ENCODE peak calls at places on chromosome 9, in four cellular contexts. L, U, T and D are unnamed samples. For H3K36me3, the result is how much of the 10 kb centered on the place peaks cover.

GRCh38 chr9:91117959-91118651 is 243.6 kb downstream of the AUH start:
- DNase-seq in U (no peak), L (no peak), T (no peak), D (no peak)

GRCh38 chr9:16816006-16816405 is 54.5 kb downstream of the BNC2 start:
- DNase-seq in L (no peak), U (no peak), T (no peak), D (no peak)

GRCh38 chr9:91933556-91934352 is 16.3 kb downstream of the ROR2 start:
- DNase-seq in T (no peak), L (no peak), U (no peak), D (no peak)

GRCh38 chr9:127264462-127265040 is at the start of gene GARNL3:
- DNase-seq in T (no peak), U (no peak), L (no peak), D (no peak)

GRCh38 chr9:111959468-111959941 is 62.9 kb downstream of the UGCG start:
- DNase-seq in T (peak), L (peak), U (no peak), D (peak)

GRCh38 chr9:121294181-121294743 is 26.3 kb downstream of the GSN start:
- DNase-seq in U (no peak), L (no peak), T (no peak), D (no peak)

GRCh38 chr9:129697111-129697955 is 31.9 kb downstream of the PRRX2 start:
- DNase-seq in L (no peak), T (no peak), U (peak), D (no peak)

GRCh38 chr9:2354216-2354615 is 267.4 kb upstream of the VLDLR start:
- DNase-seq in T (no peak), U (no peak), L (no peak), D (no peak)

DNA sequence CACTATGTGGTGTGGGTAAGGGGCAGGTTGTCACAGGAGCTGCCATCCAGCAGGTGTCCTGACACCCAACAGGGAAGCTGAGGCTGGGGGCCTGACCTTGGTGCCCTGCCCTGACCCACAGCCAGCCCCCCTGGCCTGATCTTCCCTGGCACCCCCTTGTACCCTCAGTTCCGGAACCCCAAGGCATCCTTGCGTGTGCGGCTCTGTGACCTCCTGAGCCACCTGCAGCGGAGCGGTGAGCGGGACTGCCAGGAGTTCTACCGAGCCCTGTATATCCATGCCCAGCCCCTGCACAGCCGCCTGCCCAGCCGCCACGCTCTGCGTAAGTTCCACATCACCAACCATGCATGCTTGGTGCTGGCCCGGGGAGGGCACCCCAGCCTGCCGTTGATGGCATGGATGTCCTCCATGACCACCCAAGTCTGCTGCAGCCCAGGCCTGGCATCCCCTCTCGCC is 14.4 kb downstream of the CARD19 start:
- DNase-seq in L (no peak), T (no peak), U (no peak), D (no peak)
- H3K36me3 ChIP-seq in L (under half), T (under half), U (under half), D (under half)

GRCh38 chr9:97786341-97786740 is 66.7 kb upstream of the FOXE1 start:
- DNase-seq in U (no peak), T (no peak), L (peak), D (no peak)
- TF ChIP-seq TCF7L2 in U (no peak), T (no peak), L (no peak), D (no peak)

GRCh38 chr9:131179561-131180219 is 54.3 kb downstream of the NUP214 start:
- DNase-seq in T (no peak), U (no peak), L (no peak), D (no peak)
- H3K36me3 ChIP-seq in T (under half), U (half or more), L (under half), D (under half)

GRCh38 chr9:100364013-100364412 is 11.3 kb upstream of the TEX10 start:
- DNase-seq in T (peak), U (no peak), L (no peak), D (no peak)
- TF ChIP-seq TCF7L2 in T (no peak), U (no peak), L (no peak), D (no peak)